ENCODE peak calls at places on chromosomes 5 and 9, in four cellular contexts. E is GM12878, P is K562, U is HepG2. R is an unnamed sample.

GRCh38 chr5:41252036-41252435 is 38.7 kb upstream of the C6 start:
- DNase-seq in E (no peak), P (no peak), U (no peak), R (no peak)

GRCh38 chr9:86494644-86495081 is 140.5 kb upstream of the TUT7 start:
- DNase-seq in E (no peak), P (no peak), U (no peak), R (no peak)

GRCh38 chr9:73474625-73475024 is 323.0 kb downstream of the ANXA1 start:
- DNase-seq in E (no peak), P (no peak), U (no peak), R (no peak)

GRCh38 chr5:143002459-143003327 is 232.5 kb downstream of the ARHGAP26 start:
- DNase-seq in E (peak), P (peak), U (no peak), R (no peak)

GRCh38 chr5:126000533-126000932 is 422.7 kb upstream of the GRAMD2B start:
- DNase-seq in E (no peak), P (no peak), U (no peak), R (no peak)

GRCh38 chr5:139863855-139864558 is 68.4 kb downstream of the PSD2 start:
- DNase-seq in E (no peak), P (peak), U (peak), R (peak)

GRCh38 chr5:142015781-142016533 is 3.1 kb upstream of the GNPDA1 start:
- DNase-seq in E (no peak), P (no peak), U (no peak), R (no peak)

GRCh38 chr5:107673368-107674136 is 2.8 kb upstream of the EFNA5 start:
- DNase-seq in E (peak), P (peak), U (peak), R (peak)

GRCh38 chr5:17990168-17990567 is 355.9 kb downstream of the TAF11L14 start:
- DNase-seq in E (no peak), P (no peak), U (no peak), R (no peak)

GRCh38 chr9:120922404-120923173 is 4.0 kb downstream of the TRAF1 start:
- DNase-seq in E (no peak), P (no peak), U (no peak), R (no peak)

GRCh38 chr5:26482817-26483375 is 555.5 kb downstream of the CDH9 start:
- DNase-seq in E (no peak), P (peak), U (peak), R (peak)

GRCh38 chr5:94174748-94175411 is 433.5 kb upstream of the POU5F2 start:
- DNase-seq in E (no peak), P (no peak), U (no peak), R (no peak)

GRCh38 chr9:129006328-129007034 is 21.6 kb downstream of the SH3GLB2 start:
- DNase-seq in E (no peak), P (peak), U (peak), R (peak)

GRCh38 chr5:108382784-108383358 is 973 bp upstream of the FBXL17 start:
- DNase-seq in E (no peak), P (peak), U (no peak), R (no peak)

GRCh38 chr5:168479166-168479565 is 7.1 kb upstream of the RARS1 start:
- DNase-seq in E (no peak), P (no peak), U (no peak), R (no peak)

GRCh38 chr5:88251048-88251711 is 17.5 kb downstream of the TMEM161B start:
- DNase-seq in E (no peak), P (no peak), U (no peak), R (no peak)

GRCh38 chr9:110180713-110181434 is 27.1 kb downstream of the C9orf152 start:
- DNase-seq in E (no peak), P (no peak), U (peak), R (no peak)

GRCh38 chr9:115289757-115290208 is 171.8 kb upstream of the TNC start:
- DNase-seq in E (no peak), P (no peak), U (no peak), R (no peak)

GRCh38 chr5:80755634-80756033 is 100.9 kb upstream of the DHFR start:
- DNase-seq in E (peak), P (peak), U (no peak), R (no peak)

GRCh38 chr5:1515311-1515920 is 8.3 kb downstream of the LPCAT1 start:
- DNase-seq in E (no peak), P (no peak), U (no peak), R (peak)

GRCh38 chr9:20624201-20625002 is 2.1 kb upstream of the MLLT3 start:
- DNase-seq in E (peak), P (no peak), U (peak), R (peak)

GRCh38 chr9:94950733-94951590 is 224.5 kb downstream of the AOPEP start:
- DNase-seq in E (no peak), P (no peak), U (peak), R (no peak)

GRCh38 chr5:92945630-92946097 is 635.4 kb downstream of the NR2F1-AS1 start:
- DNase-seq in E (no peak), P (no peak), U (peak), R (no peak)

GRCh38 chr5:33941090-33941489 is 4.9 kb downstream of the RXFP3 start:
- DNase-seq in E (no peak), P (no peak), U (no peak), R (no peak)
- TF ChIP-seq TCF7 in E (no peak), P (no peak), U (no peak), R (no peak)

GRCh38 chr9:38057416-38058195 is 11.4 kb downstream of the SHB start:
- DNase-seq in E (no peak), P (no peak), U (no peak), R (no peak)
- TF ChIP-seq TCF7 in E (no peak), P (no peak), U (no peak), R (no peak)

DNA sequence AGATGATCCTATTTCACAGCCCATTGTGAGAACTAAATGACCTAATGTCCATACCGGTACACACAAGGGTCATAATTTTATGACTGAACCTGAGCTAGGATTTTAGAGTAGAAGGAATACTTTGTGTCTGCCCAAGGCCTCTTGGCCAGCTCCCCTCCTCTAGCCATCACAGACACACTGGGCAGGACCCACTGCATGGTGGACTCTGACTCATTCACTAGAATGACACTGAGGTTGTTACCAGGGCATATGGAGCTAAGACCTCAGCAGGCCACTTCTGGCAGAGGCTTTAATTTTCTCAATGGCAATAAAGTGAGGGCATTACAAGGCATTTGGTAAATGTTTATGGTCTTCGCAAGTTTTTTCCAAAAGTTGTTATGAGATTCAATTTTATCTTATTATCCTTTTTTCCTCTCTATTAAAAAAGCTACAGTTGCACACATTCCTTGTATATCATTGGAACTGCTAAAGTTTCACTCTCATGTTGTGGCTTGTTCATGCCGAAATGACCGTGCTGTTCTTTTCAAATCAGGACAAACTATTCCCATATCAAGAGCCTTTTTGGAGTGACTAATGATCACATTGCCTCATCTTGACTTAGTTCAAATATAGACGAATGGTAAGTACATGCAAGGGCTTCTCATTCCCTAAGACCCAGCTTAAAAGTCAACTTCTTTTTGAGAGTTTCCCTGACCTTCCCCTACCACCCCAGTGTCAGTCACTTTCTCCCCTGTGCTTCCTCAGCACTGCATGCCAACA is 595.7 kb downstream of the ACTL7B start:
- DNase-seq in E (no peak), P (no peak), U (no peak), R (no peak)
- TF ChIP-seq TCF7 in E (no peak), P (no peak), U (no peak), R (no peak)

DNA sequence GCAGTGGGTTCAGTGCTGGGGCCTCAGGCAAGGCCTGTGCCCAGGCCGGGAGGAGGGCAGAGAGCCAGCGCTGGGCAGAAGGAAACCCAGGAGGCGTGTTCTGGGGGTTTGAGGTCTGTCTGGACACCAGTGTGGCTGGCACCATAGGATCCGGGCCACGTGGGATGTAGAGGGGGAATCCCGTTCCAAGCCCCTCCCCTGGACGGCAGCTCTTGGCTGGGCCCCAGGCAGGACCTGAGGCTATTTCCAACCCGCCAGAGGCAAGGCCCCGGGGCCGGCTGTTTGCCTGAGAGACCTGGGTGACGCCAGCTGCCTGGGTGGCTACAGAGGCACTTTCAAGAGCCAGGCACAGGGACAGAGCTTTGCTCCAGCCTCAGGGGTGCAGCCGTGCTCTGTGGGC is 56.8 kb upstream of the EGFL7 start:
- DNase-seq in E (no peak), P (no peak), U (no peak), R (no peak)
- TF ChIP-seq TCF7 in E (no peak), P (no peak), U (no peak), R (no peak)